ENCODE peak calls at places on chromosomes 16 and 17, in eight cellular contexts. R, Q, A, E, T, U, D and X are unnamed samples. For H3K4me1, the result is how much of the 10 kb centered on the place peaks cover.

GRCh38 chr17:36506831-36507230 is 20.4 kb downstream of the ZNHIT3 start:
- DNase-seq in R (no peak), Q (no peak), A (no peak), E (no peak), T (no peak), U (no peak), D (no peak), X (no peak)

GRCh38 chr16:80580109-80580832 is 39.5 kb downstream of the DYNLRB2 start:
- DNase-seq in R (no peak), Q (no peak), A (no peak), E (no peak), T (no peak), U (no peak), D (no peak), X (no peak)

GRCh38 chr17:7929158-7930029 is at the start of gene KCNAB3:
- DNase-seq in R (no peak), Q (peak), A (peak), E (peak), T (no peak), U (no peak), D (no peak), X (peak)

GRCh38 chr16:187330-187729 is 7.1 kb downstream of the HBQ1 start:
- DNase-seq in R (no peak), Q (no peak), A (no peak), E (no peak), T (no peak), U (no peak), D (no peak), X (no peak)

GRCh38 chr17:56594528-56595418 is 1.3 kb downstream of the NOG start:
- DNase-seq in R (no peak), Q (peak), A (peak), E (no peak), T (no peak), U (no peak), D (no peak), X (no peak)

GRCh38 chr17:78133179-78133951 is 2.8 kb downstream of the TMC8 start:
- DNase-seq in R (no peak), Q (no peak), A (no peak), E (no peak), T (no peak), U (no peak), D (no peak), X (no peak)

GRCh38 chr17:49825645-49826044 is 22.2 kb downstream of the TAC4 start:
- DNase-seq in R (no peak), Q (no peak), A (no peak), E (no peak), T (no peak), U (no peak), D (no peak), X (no peak)

GRCh38 chr16:11977206-11978041 is 890 bp downstream of the SNX29 start:
- DNase-seq in R (no peak), Q (peak), A (no peak), E (peak), T (no peak), U (no peak), D (no peak), X (peak)

GRCh38 chr17:28469376-28469775 is 4.1 kb upstream of the SLC13A2 start:
- DNase-seq in R (no peak), Q (no peak), A (no peak), E (peak), T (no peak), U (no peak), D (no peak), X (no peak)

GRCh38 chr17:80034977-80035686 is 540 bp downstream of the TBC1D16 start:
- DNase-seq in R (no peak), Q (peak), A (no peak), E (no peak), T (no peak), U (no peak), D (no peak), X (peak)

GRCh38 chr16:46974352-46974751 is 878 bp upstream of the DNAJA2 start:
- DNase-seq in R (no peak), Q (no peak), A (peak), E (no peak), T (no peak), U (no peak), D (no peak), X (no peak)

GRCh38 chr17:45200701-45201100 is 21.0 kb upstream of the FMNL1 start:
- DNase-seq in R (no peak), Q (no peak), A (no peak), E (peak), T (no peak), U (no peak), D (peak), X (no peak)

GRCh38 chr16:78894872-78895271 is 705.7 kb downstream of the MAF start:
- DNase-seq in R (peak), Q (no peak), A (no peak), E (no peak), T (no peak), U (no peak), D (no peak), X (no peak)
- H3K4me1 ChIP-seq in R (under half), Q (under half), A (under half), E (under half), T (under half), U (under half), D (under half), X (under half)

GRCh38 chr16:89395150-89396142 is 94.9 kb downstream of the ANKRD11 start:
- DNase-seq in R (peak), Q (peak), A (peak), E (peak), T (peak), U (no peak), D (peak), X (peak)
- TF ChIP-seq EP300 in R (peak), Q (no peak), A (peak), E (peak), T (peak), U (no peak), D (peak), X (peak)

GRCh38 chr16:14360326-14361037 is 269.6 kb downstream of the PARN start:
- DNase-seq in R (no peak), Q (no peak), A (no peak), E (no peak), T (no peak), U (no peak), D (no peak), X (no peak)

GRCh38 chr16:14364112-14364385 is 266.0 kb downstream of the PARN start:
- DNase-seq in R (no peak), Q (no peak), A (no peak), E (no peak), T (no peak), U (no peak), D (no peak), X (no peak)

GRCh38 chr16:14365200-14365851 is 264.7 kb downstream of the PARN start:
- DNase-seq in R (no peak), Q (no peak), A (no peak), E (no peak), T (no peak), U (no peak), D (no peak), X (no peak)

GRCh38 chr16:14364386-14365199 is 265.5 kb downstream of the PARN start:
- DNase-seq in R (peak), Q (no peak), A (peak), E (no peak), T (no peak), U (no peak), D (no peak), X (no peak)

GRCh38 chr16:14362774-14363371 is 267.2 kb downstream of the PARN start:
- DNase-seq in R (no peak), Q (no peak), A (no peak), E (peak), T (no peak), U (no peak), D (no peak), X (no peak)
- H3K4me3 ChIP-seq in R (no peak), Q (no peak), A (no peak), E (peak), T (peak), U (no peak), D (no peak), X (no peak)

GRCh38 chr17:4163951-4164350 is 21.0 kb downstream of the CYB5D2 start:
- DNase-seq in R (no peak), Q (no peak), A (no peak), E (no peak), T (no peak), U (no peak), D (no peak), X (no peak)

GRCh38 chr17:4161560-4162221 is 18.7 kb downstream of the CYB5D2 start:
- DNase-seq in R (no peak), Q (no peak), A (no peak), E (no peak), T (no peak), U (no peak), D (no peak), X (no peak)

GRCh38 chr17:4162366-4162765 is 19.4 kb downstream of the CYB5D2 start:
- DNase-seq in R (no peak), Q (no peak), A (no peak), E (no peak), T (no peak), U (no peak), D (no peak), X (no peak)

GRCh38 chr17:4161179-4161559 is 18.2 kb downstream of the CYB5D2 start:
- DNase-seq in R (peak), Q (no peak), A (peak), E (no peak), T (no peak), U (peak), D (peak), X (no peak)

DNA sequence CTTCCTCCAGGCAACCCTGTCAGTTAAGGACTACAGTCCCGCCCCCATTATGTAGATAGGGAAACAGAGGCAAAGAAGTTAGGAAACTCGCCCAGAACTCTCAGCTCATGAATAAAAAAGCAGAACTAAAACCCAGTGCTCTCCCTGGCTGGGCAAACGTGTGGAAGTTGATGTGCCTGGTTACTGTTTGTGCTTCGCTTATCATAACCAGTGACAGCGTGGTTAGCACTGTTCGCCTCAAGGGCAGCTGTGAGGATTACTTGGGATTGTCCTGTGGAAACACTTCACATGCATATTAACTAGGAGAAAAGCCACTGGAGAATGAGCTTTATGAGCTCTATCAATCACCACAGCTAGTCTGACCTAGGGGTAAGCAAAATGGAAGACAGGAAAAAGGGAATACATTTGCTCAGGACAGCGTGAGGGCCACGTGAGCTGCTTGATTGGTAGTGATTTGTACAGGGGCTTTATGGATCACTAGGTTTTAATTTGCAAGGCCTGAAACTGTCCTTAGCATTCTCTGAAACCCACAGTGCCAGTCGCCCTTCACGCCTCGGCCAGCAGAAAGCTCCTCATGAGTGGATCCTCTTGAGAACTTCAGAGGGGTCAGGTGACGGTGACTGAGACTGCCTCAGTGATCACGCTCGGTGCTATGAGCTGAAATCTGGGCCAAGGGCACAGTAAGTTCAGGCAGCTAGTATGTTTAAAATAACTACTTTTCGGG is 19.9 kb downstream of the CYB5D2 start:
- DNase-seq in R (no peak), Q (no peak), A (no peak), E (no peak), T (no peak), U (no peak), D (no peak), X (no peak)
- H3K4me1 ChIP-seq in R (under half), Q (under half), A (under half), E (under half), T (under half), U (under half), D (under half), X (under half)

DNA sequence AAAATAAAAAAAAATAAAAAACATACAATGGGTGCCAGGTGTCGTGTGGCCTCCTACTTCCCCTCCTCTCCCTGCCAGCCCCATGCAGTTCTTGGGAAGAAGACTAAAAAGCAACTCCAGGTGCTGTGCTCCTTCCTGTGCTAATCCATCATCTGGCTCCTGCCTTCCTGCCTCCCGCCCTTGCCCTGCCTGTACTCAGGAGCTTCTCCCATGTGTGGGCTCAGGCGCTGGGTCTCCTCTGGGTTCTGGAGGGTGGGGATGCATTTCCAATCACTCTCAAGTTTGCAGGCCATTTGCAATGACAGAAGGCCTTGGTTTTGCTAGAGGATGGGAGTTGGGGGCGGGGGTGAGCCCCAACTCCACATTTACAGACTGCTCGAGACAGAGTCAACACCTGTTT is 122.9 kb downstream of the SDK2 start:
- DNase-seq in R (no peak), Q (no peak), A (no peak), E (no peak), T (no peak), U (no peak), D (no peak), X (no peak)
- TF ChIP-seq EP300 in R (no peak), Q (no peak), A (no peak), E (no peak), T (no peak), U (no peak), D (no peak), X (no peak)